ENCODE peak calls at places on chromosome 21, in nine cellular contexts. S is colonic mucosa, I is IMR-90, B is endodermal cell, Z is fibroblast of villous mesenchyme, K is A549, V is AG09309, C is AG04450, Y is ascending aorta. G is an unnamed sample.

GRCh38 chr21:29077651-29078090 is 4.2 kb upstream of the CCT8 start:
- DNase-seq in S (peak), I (peak), B (no peak), Z (peak), K (peak), V (no peak), C (no peak), Y (no peak), G (peak)

GRCh38 chr21:42093991-42094417 is 22.9 kb downstream of the UMODL1 start:
- DNase-seq in S (no peak), I (peak), B (no peak), Z (peak), K (peak), V (peak), C (peak), Y (peak), G (peak)

GRCh38 chr21:43370091-43370658 is 56.8 kb downstream of the SIK1 start:
- DNase-seq in S (no peak), I (peak), B (no peak), Z (peak), K (no peak), V (no peak), C (no peak), Y (no peak), G (peak)

GRCh38 chr21:31922881-31923280 is 50.1 kb downstream of the HUNK start:
- DNase-seq in S (no peak), I (no peak), B (peak), Z (no peak), K (no peak), V (no peak), C (no peak), Y (no peak), G (no peak)

GRCh38 chr21:29104239-29104708 is 26.2 kb upstream of the MAP3K7CL start:
- DNase-seq in S (no peak), I (peak), B (no peak), Z (peak), K (no peak), V (no peak), C (no peak), Y (no peak), G (peak)

GRCh38 chr21:26140185-26140584 is 30.4 kb downstream of the APP start:
- DNase-seq in S (peak), I (peak), B (no peak), Z (peak), K (peak), V (peak), C (peak), Y (no peak), G (peak)

GRCh38 chr21:31444061-31444460 is 100.0 kb upstream of the TIAM1 start:
- DNase-seq in S (no peak), I (peak), B (no peak), Z (peak), K (no peak), V (no peak), C (no peak), Y (no peak), G (no peak)

GRCh38 chr21:36147891-36148290 is 8.7 kb upstream of the DOP1B start:
- DNase-seq in S (no peak), I (no peak), B (no peak), Z (peak), K (no peak), V (no peak), C (no peak), Y (no peak), G (no peak)

GRCh38 chr21:31203371-31204054 is 140.5 kb downstream of the TIAM1 start:
- DNase-seq in S (no peak), I (peak), B (no peak), Z (no peak), K (no peak), V (no peak), C (no peak), Y (no peak), G (peak)

GRCh38 chr21:22421416-22422190 is 1423.4 kb downstream of the NCAM2 start:
- DNase-seq in S (no peak), I (no peak), B (no peak), Z (no peak), K (no peak), V (no peak), C (no peak), Y (no peak), G (no peak)

GRCh38 chr21:37710555-37711293 is 205.5 kb downstream of the KCNJ6 start:
- DNase-seq in S (no peak), I (peak), B (no peak), Z (peak), K (no peak), V (no peak), C (peak), Y (no peak), G (no peak)

GRCh38 chr21:42455196-42455595 is 40.8 kb downstream of the RSPH1 start:
- DNase-seq in S (no peak), I (no peak), B (no peak), Z (no peak), K (no peak), V (no peak), C (no peak), Y (no peak), G (peak)

GRCh38 chr21:37619464-37619974 is 252.9 kb downstream of the DYRK1A start:
- DNase-seq in S (no peak), I (no peak), B (no peak), Z (no peak), K (no peak), V (no peak), C (no peak), Y (no peak), G (peak)

GRCh38 chr21:26280715-26281310 is 110.2 kb upstream of the APP start:
- DNase-seq in S (no peak), I (no peak), B (peak), Z (peak), K (no peak), V (no peak), C (no peak), Y (no peak), G (peak)

GRCh38 chr21:27333091-27333490 is 366.2 kb upstream of the ADAMTS5 start:
- DNase-seq in S (no peak), I (no peak), B (no peak), Z (peak), K (no peak), V (no peak), C (no peak), Y (no peak), G (no peak)

GRCh38 chr21:42358937-42359336 is 7.4 kb downstream of the TFF1 start:
- DNase-seq in S (no peak), I (no peak), B (no peak), Z (no peak), K (no peak), V (no peak), C (no peak), Y (no peak), G (no peak)

GRCh38 chr21:42539931-42540343 is 26.3 kb downstream of the SLC37A1 start:
- DNase-seq in S (no peak), I (no peak), B (peak), Z (no peak), K (no peak), V (no peak), C (no peak), Y (no peak), G (no peak)

GRCh38 chr21:31557421-31557955 is 102.0 kb upstream of the SOD1 start:
- DNase-seq in S (no peak), I (no peak), B (peak), Z (no peak), K (no peak), V (no peak), C (no peak), Y (no peak), G (no peak)

DNA sequence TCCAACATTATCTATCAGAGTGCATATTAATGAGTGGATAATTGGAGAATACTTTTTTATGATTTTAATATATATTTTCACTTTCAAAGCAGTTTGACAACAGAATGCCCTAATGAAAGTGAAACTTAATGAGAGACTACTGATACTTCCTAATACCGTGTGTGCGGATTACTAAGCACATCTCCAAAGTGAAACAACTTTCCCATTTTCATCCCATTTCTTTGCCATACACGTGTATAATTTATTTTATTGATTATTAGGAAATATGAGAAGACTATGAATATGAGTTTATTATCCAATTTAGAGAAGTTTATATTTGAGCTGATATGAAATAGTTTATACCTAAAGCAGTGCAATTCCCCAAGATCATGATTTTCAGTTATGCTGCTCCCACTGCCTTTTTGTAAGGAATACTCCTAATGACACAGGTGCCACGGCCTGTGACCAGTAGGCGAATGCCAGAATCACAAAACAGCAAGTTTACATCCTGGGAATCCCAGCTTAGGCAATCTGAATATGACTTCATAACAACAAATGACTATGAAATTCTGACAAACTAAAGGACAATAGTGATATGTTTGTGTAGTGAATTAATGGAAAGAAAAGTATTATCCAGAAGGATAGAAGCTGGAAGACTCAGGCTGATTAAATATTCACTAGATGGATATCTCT is 202.9 kb downstream of the NCAM2 start:
- DNase-seq in S (no peak), I (peak), B (no peak), Z (peak), K (no peak), V (no peak), C (no peak), Y (no peak), G (no peak)
- H3K4me3 ChIP-seq in S (no peak), I (no peak), B (no peak), Z (peak), K (no peak), V (no peak), C (no peak), Y (no peak), G (no peak)

DNA sequence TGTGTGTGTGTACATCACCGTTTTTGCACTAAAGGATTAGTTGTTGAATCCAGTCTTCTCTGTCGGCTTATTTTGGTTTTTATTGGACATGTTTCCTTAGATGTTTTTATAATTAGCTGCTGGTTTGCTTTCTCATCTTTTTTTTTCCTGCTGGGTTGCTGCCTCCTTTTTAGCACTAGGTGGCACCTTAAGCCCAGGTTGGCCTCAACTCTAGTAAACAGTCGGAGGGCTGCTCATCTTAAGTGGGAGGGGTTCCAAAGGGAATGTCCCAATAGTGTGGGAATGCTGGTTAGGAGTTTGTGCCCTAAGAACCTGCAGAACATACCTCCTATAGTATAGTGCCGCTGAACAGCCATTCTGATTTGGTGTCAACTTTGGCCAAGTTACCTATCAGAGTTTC is 570.1 kb upstream of the CXADR start:
- DNase-seq in S (no peak), I (peak), B (peak), Z (peak), K (no peak), V (no peak), C (no peak), Y (no peak), G (peak)
- TF ChIP-seq CTCF in S (no peak), I (peak), B (peak), Z (peak), K (peak), V (peak), C (peak), Y (no peak), G (peak)

DNA sequence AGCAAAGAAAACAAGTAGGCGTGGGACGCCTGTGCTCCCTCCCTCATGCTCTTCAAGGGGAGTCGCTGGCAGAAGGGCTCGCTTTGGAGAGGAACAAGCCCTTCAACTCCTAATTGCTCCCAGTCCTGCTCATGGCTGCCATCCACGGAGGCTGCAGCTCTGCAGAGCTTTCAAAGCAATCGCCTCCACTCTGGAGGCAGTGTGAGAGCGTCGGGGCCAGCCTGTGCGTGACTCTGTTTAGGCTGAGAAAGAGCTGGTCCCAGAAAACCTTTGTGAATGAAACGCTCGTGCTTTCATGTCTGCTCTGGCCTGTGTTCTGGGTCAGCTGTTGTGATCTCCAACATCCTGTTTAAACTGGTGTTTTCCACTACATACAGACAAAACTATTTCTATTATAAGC is 23.9 kb upstream of the RUNX1 start:
- DNase-seq in S (no peak), I (peak), B (no peak), Z (peak), K (no peak), V (no peak), C (peak), Y (no peak), G (no peak)
- H3K4me3 ChIP-seq in S (no peak), I (no peak), B (no peak), Z (no peak), K (no peak), V (no peak), C (no peak), Y (no peak), G (no peak)

DNA sequence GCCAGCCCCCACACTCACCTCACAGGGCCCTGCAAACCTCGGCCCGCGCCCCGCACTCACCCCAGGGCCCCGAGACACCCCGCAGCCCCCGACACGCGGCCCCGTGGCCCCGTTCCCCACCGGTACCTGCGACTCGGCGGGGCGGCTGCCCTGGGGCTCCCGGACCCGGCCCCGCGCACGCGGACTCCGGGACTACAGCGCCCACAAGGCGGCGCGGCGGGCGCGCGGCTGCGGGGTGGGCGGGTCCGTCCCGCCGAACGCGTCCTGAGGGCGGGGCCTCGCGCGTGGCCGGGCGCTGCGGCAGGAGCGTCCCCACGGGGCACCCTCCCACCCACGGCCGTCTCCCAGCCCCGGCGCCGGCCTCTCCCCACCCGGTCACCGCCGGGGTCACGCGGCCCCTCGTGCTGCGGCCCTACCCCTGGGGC is at the start of gene SLC19A1:
- DNase-seq in S (peak), I (peak), B (peak), Z (peak), K (peak), V (no peak), C (no peak), Y (peak), G (peak)
- TF ChIP-seq CTCF in S (peak), I (peak), B (peak), Z (peak), K (peak), V (peak), C (peak), Y (no peak), G (no peak)

DNA sequence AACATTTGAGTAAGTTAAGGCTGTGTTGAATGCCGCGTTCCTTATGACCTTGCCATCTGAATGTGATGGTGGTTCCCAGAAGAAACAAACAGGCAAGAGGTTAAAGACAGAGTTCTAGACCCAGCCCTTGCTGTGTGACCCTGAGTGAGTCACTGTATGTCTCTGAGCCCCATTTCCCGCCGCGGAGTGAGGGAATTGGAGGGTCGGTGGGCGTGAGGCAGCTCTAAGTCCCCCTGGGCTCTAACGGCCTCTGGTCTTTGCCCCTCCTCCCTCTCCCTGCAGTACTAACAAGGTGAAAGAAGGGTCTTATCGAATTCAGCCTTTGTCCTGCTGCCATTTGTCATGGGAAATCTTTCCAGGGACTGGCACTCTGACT is 40.4 kb downstream of the OLIG1 start:
- DNase-seq in S (no peak), I (no peak), B (no peak), Z (no peak), K (no peak), V (no peak), C (no peak), Y (no peak), G (no peak)
- H3K4me3 ChIP-seq in S (no peak), I (no peak), B (no peak), Z (no peak), K (no peak), V (no peak), C (no peak), Y (no peak), G (no peak)

DNA sequence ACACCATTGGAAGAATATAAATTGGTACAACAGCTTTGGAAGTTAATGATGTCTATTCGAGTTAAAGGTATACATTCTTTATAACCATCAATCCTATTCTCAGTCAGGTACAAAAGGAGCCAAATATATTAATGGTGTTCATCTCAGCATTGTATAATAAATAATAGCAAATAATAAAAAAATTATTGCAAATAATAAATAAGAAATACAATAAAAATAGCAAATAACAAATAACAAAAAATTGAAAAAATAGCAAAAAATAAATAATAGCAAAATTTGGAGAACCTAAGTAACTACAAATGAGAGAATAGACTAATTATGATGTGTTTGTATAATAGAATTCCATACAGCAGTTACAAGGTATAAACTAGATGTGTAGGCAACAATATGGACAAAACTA is 25.6 kb upstream of the NRIP1 start:
- DNase-seq in S (no peak), I (no peak), B (no peak), Z (no peak), K (no peak), V (no peak), C (no peak), Y (no peak), G (no peak)
- TF ChIP-seq CTCF in S (no peak), I (no peak), B (no peak), Z (no peak), K (no peak), V (no peak), C (no peak), Y (no peak), G (no peak)

GRCh38 chr21:35142036-35142825 is 93.1 kb upstream of the RUNX1 start:
- DNase-seq in S (no peak), I (no peak), B (no peak), Z (no peak), K (no peak), V (no peak), C (no peak), Y (no peak), G (no peak)
- H3K4me3 ChIP-seq in S (no peak), I (no peak), B (no peak), Z (no peak), K (no peak), V (no peak), C (no peak), Y (no peak), G (no peak)